ENCODE peak calls at places on chromosomes 11 and 22, in four cellular contexts. T is nephron progenitor cell, Y is ovary, A is posterior cingulate gyrus. L is an unnamed sample.

GRCh38 chr22:22709719-22710445 is 65.5 kb downstream of the GGTLC2 start:
- DNase-seq in Y (no peak), A (no peak), T (peak; percentile 36), L (no peak)

GRCh38 chr11:9574556-9574805 is 1.0 kb downstream of the WEE1 start:
- DNase-seq in Y (peak; percentile 69), T (peak; percentile 42), A (no peak), L (no peak)

GRCh38 chr11:1555713-1556153 is 16.3 kb downstream of the DUSP8 start:
- DNase-seq in T (no peak), Y (no peak), A (no peak), L (no peak)

GRCh38 chr11:45886816-45887520 is 1.5 kb downstream of the MAPK8IP1 start:
- DNase-seq in A (no peak), Y (no peak), T (no peak), L (no peak)

GRCh38 chr11:69894126-69895047 is 75.2 kb upstream of the FGF3 start:
- DNase-seq in A (no peak), Y (no peak), T (no peak), L (no peak)

GRCh38 chr11:2794947-2795346 is 90.6 kb downstream of the CDKN1C start:
- DNase-seq in T (peak; percentile 0), Y (peak; percentile 25), A (peak; percentile 7), L (peak; percentile 29)

GRCh38 chr22:27438271-27438980 is 363.1 kb downstream of the MN1 start:
- DNase-seq in A (no peak), T (peak; percentile 36), Y (peak; percentile 64), L (peak; percentile 58)

GRCh38 chr11:13868710-13869403 is 93.7 kb upstream of the SPON1 start:
- DNase-seq in A (no peak), T (no peak), Y (no peak), L (no peak)

GRCh38 chr11:118610220-118610772 is 2.9 kb downstream of the PHLDB1 start:
- DNase-seq in A (no peak), Y (no peak), T (peak; percentile 24), L (no peak)

GRCh38 chr22:45757068-45757467 is 85.4 kb downstream of the ATXN10 start:
- DNase-seq in Y (peak; percentile 50), A (peak; percentile 20), T (peak; percentile 50), L (no peak)

GRCh38 chr11:7600205-7600775 is 73.0 kb downstream of the CYB5R2 start:
- DNase-seq in A (no peak), Y (no peak), T (no peak), L (no peak)

GRCh38 chr11:97722065-97722464 is 1298.7 kb upstream of the CNTN5 start:
- DNase-seq in A (no peak), T (no peak), Y (no peak), L (no peak)

GRCh38 chr11:70570693-70571395 is 172.5 kb downstream of the CTTN start:
- DNase-seq in T (no peak), A (no peak), Y (no peak), L (no peak)

GRCh38 chr11:65130631-65131416 is 3.5 kb downstream of the SYVN1 start:
- DNase-seq in A (no peak), T (no peak), Y (peak; percentile 16), L (no peak)

GRCh38 chr22:48885919-48886305 is 941.8 kb downstream of the BRD1 start:
- DNase-seq in A (peak; percentile 2), T (no peak), Y (peak; percentile 4), L (no peak)

GRCh38 chr11:78295991-78296930 is 107.5 kb downstream of the USP35 start:
- DNase-seq in Y (no peak), A (no peak), T (no peak), L (no peak)

GRCh38 chr22:46045459-46046298 is 68.7 kb upstream of the WNT7B start:
- DNase-seq in Y (no peak), T (no peak), A (peak; percentile 40), L (peak; percentile 66)

GRCh38 chr11:65492637-65493366 is 6.0 kb upstream of the MALAT1 start:
- DNase-seq in Y (peak; percentile 94), T (no peak), A (peak; percentile 53), L (peak; percentile 51)

GRCh38 chr22:36816635-36817428 is at the start of gene PVALB:
- DNase-seq in T (peak; percentile 66), A (no peak), Y (no peak), L (no peak)

GRCh38 chr22:23178512-23179254 is 1.6 kb upstream of the BCR start:
- DNase-seq in A (peak; percentile 80), Y (peak; percentile 73), T (peak; percentile 84), L (peak; percentile 66)

GRCh38 chr11:4637662-4638047 is 378 bp downstream of the OR51D1 start:
- DNase-seq in T (no peak), A (no peak), Y (no peak), L (no peak)

GRCh38 chr11:104333977-104334376 is 170.0 kb upstream of the PDGFD start:
- DNase-seq in A (no peak), Y (no peak), T (no peak), L (no peak)

GRCh38 chr11:36478700-36479329 is 31.3 kb downstream of the TRAF6 start:
- DNase-seq in Y (peak; percentile 56), T (peak; percentile 38), A (no peak), L (peak; percentile 61)

GRCh38 chr11:65127473-65128181 is 5.5 kb downstream of the MRPL49 start:
- DNase-seq in Y (no peak), T (no peak), A (no peak), L (no peak)

GRCh38 chr11:77267910-77268309 is 33.6 kb downstream of the GDPD4 start:
- DNase-seq in T (no peak), A (no peak), Y (no peak), L (no peak)

GRCh38 chr11:34495724-34496377 is 17.7 kb downstream of the ELF5 start:
- DNase-seq in Y (no peak), A (no peak), T (no peak), L (peak; percentile 37)

GRCh38 chr11:22387126-22387525 is 48.9 kb downstream of the SLC17A6 start:
- DNase-seq in T (no peak), A (no peak), Y (no peak), L (no peak)

GRCh38 chr22:45865561-45866397 is 111.2 kb downstream of the WNT7B start:
- DNase-seq in Y (no peak), A (no peak), T (no peak), L (no peak)

GRCh38 chr11:61437496-61437895 is 7.6 kb downstream of the SDHAF2 start:
- DNase-seq in Y (no peak), T (no peak), A (no peak), L (no peak)

GRCh38 chr22:33803371-33803770 is 116.9 kb downstream of the LARGE1 start:
- DNase-seq in T (no peak), Y (no peak), A (no peak), L (no peak)

GRCh38 chr22:24445481-24446290 is 18.3 kb downstream of the ADORA2A start:
- DNase-seq in Y (peak; percentile 5), A (no peak), T (no peak), L (no peak)

GRCh38 chr22:37678372-37678771 is 2.9 kb downstream of the LGALS1 start:
- DNase-seq in Y (peak; percentile 22), T (peak; percentile 51), A (no peak), L (no peak)

GRCh38 chr11:6320411-6321207 is at the start of gene CAVIN3:
- DNase-seq in Y (peak; percentile 86), A (peak; percentile 18), T (peak; percentile 67), L (no peak)

GRCh38 chr22:36145881-36146280 is 14.7 kb downstream of the APOL3 start:
- DNase-seq in Y (no peak), T (no peak), A (no peak), L (no peak)

GRCh38 chr11:91394718-91395414 is 829.8 kb upstream of the FAT3 start:
- DNase-seq in T (no peak), Y (no peak), A (no peak), L (no peak)

GRCh38 chr22:22076937-22077703 is 94.5 kb upstream of the TOP3B start:
- DNase-seq in A (no peak), Y (no peak), T (no peak), L (no peak)

GRCh38 chr11:46718155-46719019 is 626 bp upstream of the F2 start:
- DNase-seq in A (no peak), Y (no peak), T (no peak), L (no peak)

GRCh38 chr11:2795491-2795991 is 90.0 kb downstream of the CDKN1C start:
- DNase-seq in T (no peak), Y (peak; percentile 20), A (peak; percentile 9), L (peak; percentile 20)

GRCh38 chr11:121479839-121480238 is 27.1 kb upstream of the SORL1-AS1 start:
- DNase-seq in A (no peak), T (no peak), Y (no peak), L (no peak)

L was measured in dorsolateral prefrontal cortex.